ENCODE peak calls at places on chromosomes 4 and X, in five cellular contexts. Y is K562, M is HepG2, J is A549, S is H1. X is an unnamed sample.

GRCh38 chr4:27974339-27974738 is 1113.7 kb downstream of the STIM2 start:
- DNase-seq in Y (no peak), M (no peak), J (no peak), S (no peak), X (no peak)

GRCh38 chrX:40155617-40156471 is 58.1 kb upstream of the BCOR start:
- DNase-seq in Y (peak), M (no peak), J (peak), S (no peak), X (no peak)

GRCh38 chr4:83128235-83128929 is 13.9 kb upstream of the PLAC8 start:
- DNase-seq in Y (no peak), M (no peak), J (peak), S (no peak), X (no peak)

GRCh38 chr4:112664611-112665010 is 27.7 kb downstream of the LARP7 start:
- DNase-seq in Y (no peak), M (no peak), J (peak), S (no peak), X (no peak)

GRCh38 chr4:38315296-38315695 is 348.7 kb upstream of the KLF3 start:
- DNase-seq in Y (no peak), M (no peak), J (no peak), S (no peak), X (no peak)

GRCh38 chr4:189304179-189304578 is 636.5 kb upstream of the FRG1 start:
- DNase-seq in Y (no peak), M (no peak), J (no peak), S (no peak), X (no peak)

GRCh38 chr4:120703908-120704307 is 218.6 kb downstream of the PRDM5 start:
- DNase-seq in Y (no peak), M (no peak), J (no peak), S (no peak), X (no peak)

GRCh38 chr4:156781852-156782251 is 189.7 kb downstream of the PDGFC start:
- DNase-seq in Y (no peak), M (no peak), J (peak), S (no peak), X (no peak)

GRCh38 chrX:154738013-154738738 is 12.7 kb downstream of the GAB3 start:
- DNase-seq in Y (peak), M (no peak), J (no peak), S (no peak), X (no peak)

GRCh38 chrX:23505531-23506303 is 161.6 kb upstream of the PRDX4 start:
- DNase-seq in Y (no peak), M (no peak), J (no peak), S (no peak), X (no peak)
- TF ChIP-seq HDAC2 in Y (no peak), M (no peak), J (no peak), S (no peak), X (no peak)

DNA sequence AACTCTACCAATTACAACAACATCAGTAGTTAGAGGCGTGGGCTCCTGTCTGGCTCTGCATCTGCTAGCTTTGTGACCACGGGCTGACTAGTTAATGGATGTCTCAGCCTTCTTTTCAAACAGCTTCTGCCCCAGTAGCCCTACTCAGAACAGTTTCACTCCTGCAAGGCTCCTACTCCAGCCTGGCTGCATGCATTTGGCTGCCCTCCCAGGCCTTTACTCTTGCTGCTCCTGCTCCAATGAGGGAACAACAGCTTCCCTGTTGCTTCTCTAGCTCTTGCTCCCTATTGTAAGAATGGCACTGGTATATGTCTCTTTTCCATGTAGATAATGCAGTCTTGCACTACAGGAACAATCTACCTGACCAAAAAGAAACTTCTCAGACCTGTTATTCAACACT is 93.3 kb downstream of the TTC29 start:
- DNase-seq in Y (no peak), M (no peak), J (no peak), S (no peak), X (no peak)
- TF ChIP-seq HDAC2 in Y (no peak), M (no peak), J (no peak), S (no peak), X (no peak)

DNA sequence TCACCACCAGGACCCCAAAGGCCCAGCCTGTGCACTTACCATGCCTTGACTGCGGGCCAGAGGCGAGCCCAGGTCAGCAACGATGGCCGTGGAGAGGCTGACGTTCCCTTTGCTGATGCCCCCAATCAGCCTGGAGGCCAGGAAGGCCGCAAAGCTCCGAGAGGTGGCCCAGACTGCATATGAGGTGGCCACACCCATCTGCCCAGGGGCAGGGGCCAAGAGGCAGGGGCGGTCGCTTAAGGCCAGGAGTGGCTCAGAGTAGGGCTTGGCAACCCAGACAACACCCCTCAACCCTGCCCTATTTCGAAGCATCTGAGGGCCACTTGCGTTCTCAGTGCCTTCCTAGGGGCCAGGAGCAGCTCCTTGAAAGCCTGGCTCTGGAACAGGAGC is 30.6 kb downstream of the NOP14 start:
- DNase-seq in Y (no peak), M (no peak), J (no peak), S (no peak), X (no peak)
- TF ChIP-seq HDAC2 in Y (no peak), M (no peak), J (no peak), S (no peak), X (no peak)

DNA sequence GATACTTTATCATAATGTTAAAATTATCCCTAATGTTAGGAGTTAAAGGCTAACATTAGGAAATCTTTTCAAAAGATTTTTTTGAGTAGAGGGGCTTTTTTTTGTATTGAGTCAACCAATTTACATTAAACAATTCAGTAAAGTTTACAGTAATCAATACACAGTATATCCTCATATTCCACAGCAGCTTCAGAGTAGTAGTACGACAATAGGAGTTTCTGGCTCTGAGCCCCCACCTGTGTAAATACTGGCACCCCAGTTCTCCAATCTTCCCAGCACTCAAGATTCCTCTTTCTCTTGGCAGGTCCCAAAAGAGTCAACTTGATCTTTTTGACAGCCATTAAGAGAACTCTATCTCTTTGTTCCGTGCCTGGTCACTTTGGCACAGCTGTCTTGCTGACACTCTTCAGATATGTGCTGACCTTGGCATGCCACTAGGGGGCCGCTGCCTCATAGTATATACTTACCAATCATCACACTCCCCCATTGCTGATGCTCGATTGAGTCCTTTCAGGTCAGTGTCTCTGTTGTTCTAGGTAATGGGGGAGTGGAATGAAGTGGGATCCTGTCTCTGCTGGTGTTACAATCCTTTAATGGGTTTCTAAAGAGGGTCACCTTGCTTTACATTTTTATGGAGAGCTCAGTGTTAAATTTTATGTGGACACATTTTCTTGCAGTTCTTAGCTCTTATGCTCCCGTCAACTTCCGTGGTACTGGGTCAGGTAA is 19.5 kb upstream of the CCNI start:
- DNase-seq in Y (peak), M (peak), J (peak), S (peak), X (no peak)
- TF ChIP-seq HDAC2 in Y (no peak), M (no peak), J (no peak), S (no peak), X (no peak)